ENCODE peak calls at places on chromosomes 16 and 17, in seven cellular contexts. F is left cardiac atrium, M is DMS 273 treated with DMSO at 0.1 percent for 48 hours, L is EL, D is cardiac fibroblast, R is T47D, U is SHP77 treated with DMSO at 0.1 percent for 48 hours. A is an unnamed sample.
A peak's percentile ranks its signal among the peaks of the same experiment; 100 is the strongest.

GRCh38 chr16:66427036-66427446 is at the start of gene BEAN1:
- DNase-seq in F (no peak), M (no peak), L (peak; percentile 21), R (peak; percentile 49), D (peak; percentile 32), U (no peak), A (no peak)

GRCh38 chr17:40659909-40660308 is 5.1 kb downstream of the KRT222 start:
- DNase-seq in R (no peak), M (no peak), F (no peak), U (no peak), D (no peak), L (no peak), A (no peak)

GRCh38 chr17:1043601-1044251 is 46.8 kb downstream of the TIMM22 start:
- DNase-seq in R (no peak), L (no peak), F (peak; percentile 81), M (no peak), U (no peak), D (peak; percentile 69), A (no peak)

GRCh38 chr17:19341641-19342610 is 20.6 kb downstream of the B9D1 start:
- DNase-seq in D (peak; percentile 67), M (no peak), L (no peak), R (no peak), F (no peak), U (no peak), A (peak; percentile 55)

GRCh38 chr16:49663081-49664057 is 192.5 kb downstream of the ZNF423 start:
- DNase-seq in M (no peak), D (peak; percentile 34), F (peak; percentile 50), U (no peak), L (no peak), R (no peak), A (no peak)

GRCh38 chr17:7250655-7251329 is 742 bp downstream of the CTDNEP1 start:
- DNase-seq in D (no peak), U (no peak), R (no peak), F (no peak), L (no peak), M (no peak), A (no peak)

GRCh38 chr16:72569677-72570076 is 397.7 kb upstream of the PMFBP1 start:
- DNase-seq in M (no peak), D (no peak), F (no peak), R (no peak), L (no peak), U (no peak), A (no peak)

GRCh38 chr17:38749222-38750043 is 1.3 kb upstream of the PCGF2 start:
- DNase-seq in L (peak; percentile 89), D (peak; percentile 87), M (no peak), U (peak; percentile 64), R (peak; percentile 67), F (peak; percentile 94), A (peak; percentile 92)

GRCh38 chr17:1714980-1715802 is 5.0 kb upstream of the TLCD2 start:
- DNase-seq in L (peak; percentile 96), D (peak; percentile 97), R (no peak), U (peak; percentile 41), F (peak; percentile 94), M (no peak), A (peak; percentile 91)

GRCh38 chr16:77297996-77298637 is 98.9 kb downstream of the SYCE1L start:
- DNase-seq in F (no peak), R (no peak), D (peak; percentile 6), U (no peak), L (peak; percentile 70), M (no peak), A (no peak)

GRCh38 chr17:5019475-5019956 is 15.7 kb downstream of the SLC52A1 start:
- DNase-seq in D (no peak), M (no peak), L (peak; percentile 27), R (no peak), F (no peak), U (no peak), A (no peak)

GRCh38 chr16:82756283-82756599 is 129.5 kb downstream of the CDH13 start:
- DNase-seq in L (peak; percentile 55), R (no peak), D (peak; percentile 57), U (no peak), M (no peak), F (peak; percentile 32), A (no peak)

GRCh38 chr16:89026121-89026612 is 49.2 kb upstream of the CBFA2T3 start:
- DNase-seq in D (no peak), L (no peak), F (peak; percentile 1), M (no peak), U (peak; percentile 9), R (no peak), A (no peak)

GRCh38 chr16:77759821-77760220 is 28.5 kb upstream of the VAT1L start:
- DNase-seq in L (no peak), M (no peak), R (no peak), F (no peak), U (no peak), D (no peak), A (no peak)

GRCh38 chr17:73334771-73335513 is 23.1 kb upstream of the CDC42EP4 start:
- DNase-seq in D (no peak), M (no peak), L (no peak), R (no peak), F (no peak), U (no peak), A (peak; percentile 54)

GRCh38 chr16:73095885-73096341 is 48.0 kb upstream of the ZFHX3 start:
- DNase-seq in D (peak; percentile 38), R (no peak), M (peak; percentile 76), L (no peak), U (peak; percentile 61), F (no peak), A (no peak)

GRCh38 chr17:73192894-73193701 is at the start of gene COG1:
- DNase-seq in L (peak; percentile 90), D (peak; percentile 87), M (peak; percentile 67), U (peak; percentile 49), R (peak; percentile 90), F (peak; percentile 89), A (peak; percentile 90)

GRCh38 chr17:15498107-15498506 is 30.7 kb upstream of the CDRT4 start:
- DNase-seq in F (no peak), M (no peak), L (no peak), U (no peak), D (no peak), R (no peak), A (no peak)

A was measured in sciatic nerve.